ENCODE peak calls at places on chromosomes 6 and 20, in seven cellular contexts. One of them, this sample, is unnamed.

GRCh38 chr20:59785118-59785959 is 148.1 kb downstream of the SYCP2 start:
- DNase-seq in heart left ventricle: no peak
- DNase-seq in cardiac fibroblast: no peak
- DNase-seq in pancreas: no peak
- DNase-seq in fibroblast of mammary gland: no peak
- DNase-seq in AG04450: no peak
- DNase-seq in fibroblast of pulmonary artery: no peak
- DNase-seq in this sample: no peak

GRCh38 chr6:119446623-119447008 is 97.1 kb upstream of the MAN1A1 start:
- DNase-seq in cardiac fibroblast: peak; percentile 79
- DNase-seq in pancreas: peak; percentile 67
- DNase-seq in fibroblast of pulmonary artery: peak; percentile 88
- DNase-seq in AG04450: peak; percentile 42
- DNase-seq in heart left ventricle: peak; percentile 49
- DNase-seq in fibroblast of mammary gland: peak; percentile 82
- DNase-seq in this sample: peak; percentile 65

GRCh38 chr20:57566803-57567459 is 6.0 kb downstream of the PCK1 start:
- DNase-seq in AG04450: no peak
- DNase-seq in pancreas: no peak
- DNase-seq in heart left ventricle: no peak
- DNase-seq in fibroblast of pulmonary artery: no peak
- DNase-seq in cardiac fibroblast: no peak
- DNase-seq in fibroblast of mammary gland: no peak
- DNase-seq in this sample: no peak

GRCh38 chr20:36318166-36318565 is 12.0 kb downstream of the DLGAP4 start:
- DNase-seq in pancreas: peak; percentile 4
- DNase-seq in fibroblast of pulmonary artery: no peak
- DNase-seq in AG04450: no peak
- DNase-seq in fibroblast of mammary gland: no peak
- DNase-seq in cardiac fibroblast: no peak
- DNase-seq in heart left ventricle: no peak
- DNase-seq in this sample: no peak

GRCh38 chr6:36422714-36423100 is 19.9 kb downstream of the PXT1 start:
- DNase-seq in pancreas: no peak
- DNase-seq in fibroblast of mammary gland: no peak
- DNase-seq in AG04450: no peak
- DNase-seq in cardiac fibroblast: no peak
- DNase-seq in fibroblast of pulmonary artery: no peak
- DNase-seq in heart left ventricle: no peak
- DNase-seq in this sample: no peak

GRCh38 chr6:16494781-16495180 is 256.4 kb downstream of the GMPR start:
- DNase-seq in AG04450: no peak
- DNase-seq in heart left ventricle: no peak
- DNase-seq in fibroblast of pulmonary artery: no peak
- DNase-seq in pancreas: no peak
- DNase-seq in cardiac fibroblast: no peak
- DNase-seq in fibroblast of mammary gland: no peak
- DNase-seq in this sample: no peak

GRCh38 chr6:142925575-142926110 is 19.3 kb downstream of the HIVEP2 start:
- DNase-seq in heart left ventricle: no peak
- DNase-seq in fibroblast of pulmonary artery: peak; percentile 90
- DNase-seq in cardiac fibroblast: peak; percentile 93
- DNase-seq in pancreas: no peak
- DNase-seq in AG04450: no peak
- DNase-seq in fibroblast of mammary gland: peak; percentile 91
- DNase-seq in this sample: peak; percentile 35

GRCh38 chr6:3887150-3887700 is 38.1 kb downstream of the FAM50B start:
- DNase-seq in AG04450: no peak
- DNase-seq in cardiac fibroblast: peak; percentile 66
- DNase-seq in fibroblast of pulmonary artery: peak; percentile 68
- DNase-seq in pancreas: no peak
- DNase-seq in heart left ventricle: no peak
- DNase-seq in fibroblast of mammary gland: peak; percentile 63
- DNase-seq in this sample: peak; percentile 71

GRCh38 chr6:15266423-15266996 is 20.6 kb downstream of the JARID2 start:
- DNase-seq in cardiac fibroblast: peak; percentile 68
- DNase-seq in pancreas: no peak
- DNase-seq in fibroblast of mammary gland: no peak
- DNase-seq in fibroblast of pulmonary artery: no peak
- DNase-seq in AG04450: no peak
- DNase-seq in heart left ventricle: peak; percentile 57
- DNase-seq in this sample: no peak

GRCh38 chr6:15269619-15270018 is 23.8 kb downstream of the JARID2 start:
- DNase-seq in cardiac fibroblast: no peak
- DNase-seq in AG04450: no peak
- DNase-seq in fibroblast of mammary gland: no peak
- DNase-seq in heart left ventricle: no peak
- DNase-seq in fibroblast of pulmonary artery: no peak
- DNase-seq in pancreas: no peak
- DNase-seq in this sample: no peak

GRCh38 chr6:15270402-15270801 is 24.5 kb downstream of the JARID2 start:
- DNase-seq in heart left ventricle: no peak
- DNase-seq in fibroblast of mammary gland: no peak
- DNase-seq in pancreas: no peak
- DNase-seq in fibroblast of pulmonary artery: no peak
- DNase-seq in AG04450: no peak
- DNase-seq in cardiac fibroblast: no peak
- DNase-seq in this sample: no peak

GRCh38 chr6:15267221-15267620 is 21.4 kb downstream of the JARID2 start:
- DNase-seq in fibroblast of mammary gland: no peak
- DNase-seq in cardiac fibroblast: no peak
- DNase-seq in heart left ventricle: no peak
- DNase-seq in pancreas: no peak
- DNase-seq in fibroblast of pulmonary artery: no peak
- DNase-seq in AG04450: no peak
- DNase-seq in this sample: no peak

DNA sequence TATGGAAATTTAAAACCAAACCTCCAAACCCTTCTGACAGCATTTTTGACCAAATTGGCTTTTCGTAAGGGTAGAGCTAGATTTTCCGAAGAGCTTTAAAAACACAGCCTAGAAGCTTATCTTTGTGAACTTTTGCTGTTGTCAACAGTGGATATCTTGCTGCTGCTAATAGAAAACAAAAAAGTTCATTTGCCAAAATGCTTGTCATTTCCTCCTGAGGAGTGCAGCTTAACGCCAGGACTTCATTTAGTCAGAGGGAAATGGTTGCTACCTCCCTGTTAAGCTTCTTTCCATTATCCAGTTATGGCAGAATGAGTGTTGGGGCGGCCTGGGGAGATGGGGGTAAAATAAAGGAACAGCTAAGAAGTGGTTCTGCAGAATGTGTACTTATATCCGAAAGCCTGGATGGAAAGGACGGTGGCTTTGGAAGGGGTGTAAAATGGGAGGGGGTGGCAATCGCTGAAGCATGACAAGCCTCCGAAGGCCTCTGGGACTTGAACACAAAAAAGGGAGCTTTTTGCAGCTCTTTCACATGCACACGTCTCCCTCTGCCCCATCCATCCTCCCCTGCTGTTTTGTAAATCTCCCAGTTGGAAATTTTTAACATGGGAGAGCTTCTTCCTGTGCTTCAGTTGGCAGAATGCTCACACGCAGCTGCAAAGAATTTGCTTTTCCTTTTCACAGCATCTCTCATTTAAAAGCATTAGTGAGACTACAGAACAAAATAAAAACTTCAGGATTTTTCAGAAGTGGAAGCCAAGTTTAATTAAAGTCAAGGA is 22.4 kb downstream of the JARID2 start:
- DNase-seq in cardiac fibroblast: peak; percentile 26
- DNase-seq in fibroblast of mammary gland: no peak
- DNase-seq in heart left ventricle: no peak
- DNase-seq in fibroblast of pulmonary artery: no peak
- DNase-seq in pancreas: no peak
- DNase-seq in AG04450: no peak
- DNase-seq in this sample: peak; percentile 44
- H3K4me3 ChIP-seq in cardiac fibroblast: no peak overlapping the region
- H3K4me3 ChIP-seq in fibroblast of mammary gland: no peak overlapping the region
- H3K4me3 ChIP-seq in heart left ventricle: no peak overlapping the region
- H3K4me3 ChIP-seq in fibroblast of pulmonary artery: peak overlapping the region; percentile 10
- H3K4me3 ChIP-seq in pancreas: no peak overlapping the region
- H3K4me3 ChIP-seq in AG04450: no peak overlapping the region
- H3K4me3 ChIP-seq in this sample: no peak overlapping the region

DNA sequence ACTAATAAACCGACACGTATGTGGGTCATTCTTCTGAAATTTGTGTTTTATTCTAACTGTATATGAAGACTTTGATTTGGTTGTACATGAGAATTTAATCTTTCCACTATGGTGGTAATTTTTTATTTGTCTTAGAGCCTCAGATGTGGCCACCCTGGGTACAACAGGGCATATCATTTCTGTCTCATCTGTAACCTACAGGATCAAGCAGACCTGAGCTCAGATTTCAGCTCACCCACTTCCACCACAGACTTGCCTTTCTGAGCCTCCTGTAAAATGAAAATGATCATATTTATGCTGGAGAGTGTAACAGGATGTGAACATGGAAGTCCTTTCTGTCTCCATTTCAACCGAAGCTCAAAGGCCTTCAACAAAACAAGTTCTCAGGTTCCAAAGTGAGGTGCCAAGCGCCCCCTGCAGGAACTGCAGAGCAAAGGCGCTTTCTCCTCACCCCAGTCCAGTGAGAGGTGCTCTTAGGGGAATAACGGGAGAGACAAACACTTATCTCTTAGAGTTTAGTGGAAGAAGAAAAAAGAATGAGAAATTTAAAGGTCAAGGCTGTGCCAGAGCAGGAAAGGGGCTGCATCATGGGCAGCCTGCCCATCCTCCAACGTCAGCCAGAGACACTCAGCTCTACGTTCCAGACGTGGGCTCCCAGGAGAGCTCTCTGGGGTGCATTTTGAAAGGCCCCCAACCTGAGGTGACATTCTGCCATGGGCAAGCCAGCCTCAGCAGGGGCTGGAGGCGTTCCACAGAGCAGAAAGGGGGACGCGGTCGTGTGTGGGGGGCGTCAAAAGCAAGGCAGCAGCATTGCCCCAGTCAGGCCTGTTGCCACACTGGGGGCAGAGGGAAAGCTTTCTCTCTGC is 23.1 kb upstream of the CD24 start:
- DNase-seq in pancreas: peak; percentile 43
- DNase-seq in heart left ventricle: no peak
- DNase-seq in cardiac fibroblast: peak; percentile 66
- DNase-seq in fibroblast of mammary gland: peak; percentile 66
- DNase-seq in fibroblast of pulmonary artery: peak; percentile 60
- DNase-seq in AG04450: peak; percentile 23
- DNase-seq in this sample: peak; percentile 73
- TF ChIP-seq CTCF in pancreas: peak; percentile 69
- TF ChIP-seq CTCF in heart left ventricle: no peak
- TF ChIP-seq CTCF in cardiac fibroblast: peak; percentile 96
- TF ChIP-seq CTCF in fibroblast of mammary gland: peak; percentile 97
- TF ChIP-seq CTCF in fibroblast of pulmonary artery: peak; percentile 92
- TF ChIP-seq CTCF in AG04450: peak; percentile 83
- TF ChIP-seq CTCF in this sample: peak; percentile 96

DNA sequence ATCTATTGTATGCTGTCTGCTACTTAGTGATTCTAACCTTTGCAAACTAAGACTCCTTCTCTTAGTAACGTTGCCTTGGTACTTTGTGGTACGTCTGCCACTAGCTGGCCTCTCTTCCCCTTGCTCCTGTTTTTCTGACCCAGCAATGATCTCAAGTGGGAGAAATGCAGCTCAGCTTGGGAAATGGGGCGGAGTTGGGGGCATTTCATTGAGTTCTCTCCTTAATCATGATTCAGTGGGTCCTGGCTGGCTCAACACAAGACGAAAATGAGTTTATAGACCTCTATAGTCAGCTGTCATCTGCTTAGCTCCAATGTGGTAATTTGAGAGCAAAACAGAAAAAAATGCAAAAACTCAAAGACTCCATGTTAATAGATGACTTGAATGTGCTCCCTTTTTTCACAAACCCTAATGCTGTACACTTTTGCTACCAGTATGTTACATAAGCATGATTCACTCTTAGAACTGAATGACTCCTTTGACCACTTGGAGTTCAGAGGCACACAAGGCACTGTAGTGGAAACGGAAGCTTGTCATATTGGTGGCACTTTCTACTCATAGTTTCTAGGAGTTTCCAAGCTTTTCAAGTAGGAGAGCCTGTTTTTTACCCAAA is 55.3 kb upstream of the SOX4 start:
- DNase-seq in fibroblast of pulmonary artery: no peak
- DNase-seq in cardiac fibroblast: peak; percentile 46
- DNase-seq in fibroblast of mammary gland: peak; percentile 30
- DNase-seq in pancreas: no peak
- DNase-seq in AG04450: no peak
- DNase-seq in heart left ventricle: no peak
- DNase-seq in this sample: peak; percentile 10
- H3K4me3 ChIP-seq in fibroblast of pulmonary artery: no peak overlapping the region
- H3K4me3 ChIP-seq in cardiac fibroblast: no peak overlapping the region
- H3K4me3 ChIP-seq in fibroblast of mammary gland: no peak overlapping the region
- H3K4me3 ChIP-seq in pancreas: no peak overlapping the region
- H3K4me3 ChIP-seq in AG04450: no peak overlapping the region
- H3K4me3 ChIP-seq in heart left ventricle: no peak overlapping the region
- H3K4me3 ChIP-seq in this sample: no peak overlapping the region

GRCh38 chr6:8059129-8059528 is 5.1 kb downstream of the BLOC1S5 start:
- DNase-seq in fibroblast of mammary gland: peak; percentile 67
- DNase-seq in fibroblast of pulmonary artery: peak; percentile 74
- DNase-seq in pancreas: no peak
- DNase-seq in heart left ventricle: no peak
- DNase-seq in cardiac fibroblast: peak; percentile 72
- DNase-seq in AG04450: no peak
- DNase-seq in this sample: no peak
- TF ChIP-seq CTCF in fibroblast of mammary gland: peak; percentile 32
- TF ChIP-seq CTCF in fibroblast of pulmonary artery: peak; percentile 33
- TF ChIP-seq CTCF in pancreas: no peak
- TF ChIP-seq CTCF in heart left ventricle: peak; percentile 58
- TF ChIP-seq CTCF in cardiac fibroblast: peak; percentile 17
- TF ChIP-seq CTCF in AG04450: peak; percentile 37
- TF ChIP-seq CTCF in this sample: no peak

GRCh38 chr6:156662025-156662445 is 115.1 kb upstream of the ARID1B start:
- DNase-seq in pancreas: peak; percentile 25
- DNase-seq in fibroblast of pulmonary artery: no peak
- DNase-seq in cardiac fibroblast: no peak
- DNase-seq in heart left ventricle: no peak
- DNase-seq in fibroblast of mammary gland: peak; percentile 83
- DNase-seq in AG04450: no peak
- DNase-seq in this sample: peak; percentile 13
- H3K4me3 ChIP-seq in pancreas: no peak overlapping the region
- H3K4me3 ChIP-seq in fibroblast of pulmonary artery: no peak overlapping the region
- H3K4me3 ChIP-seq in cardiac fibroblast: no peak overlapping the region
- H3K4me3 ChIP-seq in heart left ventricle: no peak overlapping the region
- H3K4me3 ChIP-seq in fibroblast of mammary gland: no peak overlapping the region
- H3K4me3 ChIP-seq in AG04450: no peak overlapping the region
- H3K4me3 ChIP-seq in this sample: no peak overlapping the region